ENCODE peak calls at places on chromosomes 2 and 18, in four cellular contexts. A is psoas muscle, B is AG20443, H is WTC11. S is an unnamed sample.
A peak's percentile ranks its signal among the peaks of the same experiment; 100 is the strongest.

GRCh38 chr2:18123211-18123570 is 244.7 kb downstream of the KCNS3 start:
- DNase-seq in H (no peak), A (no peak), B (no peak), S (no peak)

GRCh38 chr18:69626643-69627242 is 226.1 kb downstream of the DOK6 start:
- DNase-seq in H (no peak), B (no peak), A (no peak), S (no peak)

GRCh38 chr2:20115902-20116301 is 64.5 kb upstream of the LAPTM4A start:
- DNase-seq in A (no peak), H (no peak), B (no peak), S (no peak)

GRCh38 chr2:100299548-100299947 is 22.8 kb downstream of the LONRF2 start:
- DNase-seq in B (no peak), H (no peak), A (no peak), S (no peak)

GRCh38 chr18:80167331-80167730 is 58.3 kb downstream of the ADNP2 start:
- DNase-seq in B (no peak), H (no peak), A (no peak), S (no peak)

GRCh38 chr2:188475945-188476344 is 184.3 kb downstream of the GULP1 start:
- DNase-seq in H (no peak), B (peak; percentile 11), A (no peak), S (no peak)

GRCh38 chr18:5456577-5457466 is 87.0 kb downstream of the EPB41L3 start:
- DNase-seq in H (peak; percentile 35), A (no peak), B (peak; percentile 47), S (peak; percentile 35)

GRCh38 chr2:195445639-195446038 is 211.4 kb upstream of the SLC39A10 start:
- DNase-seq in H (no peak), B (no peak), A (no peak), S (no peak)